ENCODE peak calls at places on chromosome 13, in six cellular contexts. F is testis; R is stimulated activated CD8-positive, alpha-beta memory T cell treated with anti-CD3 and anti-CD28 coated beads, Interleukin-4, amount 100 ng/mL, for 24 hours; N is head of caudate nucleus; D is HCEC 1CT; C is HT1080. G is an unnamed sample.

GRCh38 chr13:44373601-44374347 is at the start of gene SERP2:
- DNase-seq in R (no peak), D (no peak), C (no peak), N (peak), F (peak), G (no peak)

GRCh38 chr13:35838356-35838755 is 292.8 kb downstream of the DCLK1 start:
- DNase-seq in F (no peak), N (no peak), R (no peak), C (peak), D (no peak), G (no peak)

GRCh38 chr13:71864094-71864980 is 2.7 kb downstream of the DACH1 start:
- DNase-seq in D (no peak), F (peak), C (no peak), R (no peak), N (peak), G (no peak)

GRCh38 chr13:26710166-26710565 is 50.4 kb downstream of the GPR12 start:
- DNase-seq in F (no peak), R (no peak), D (no peak), C (no peak), N (no peak), G (no peak)

GRCh38 chr13:100517706-100518105 is 70.9 kb downstream of the GGACT start:
- DNase-seq in R (no peak), F (no peak), C (no peak), N (no peak), D (no peak), G (no peak)

GRCh38 chr13:50678464-50679162 is 164.9 kb downstream of the DLEU7 start:
- DNase-seq in C (peak), F (peak), D (peak), N (no peak), R (no peak), G (no peak)

GRCh38 chr13:36224730-36225129 is 10.4 kb upstream of the SOHLH2 start:
- DNase-seq in R (no peak), F (no peak), C (no peak), D (no peak), N (no peak), G (no peak)

GRCh38 chr13:110245421-110245899 is 61.5 kb downstream of the COL4A1 start:
- DNase-seq in N (no peak), R (no peak), D (peak), F (no peak), C (no peak), G (no peak)

GRCh38 chr13:97337985-97338384 is 96.0 kb upstream of the RAP2A start:
- DNase-seq in N (no peak), D (no peak), F (no peak), R (no peak), C (no peak), G (no peak)

GRCh38 chr13:33328691-33329090 is 43.1 kb upstream of the STARD13 start:
- DNase-seq in F (no peak), D (no peak), R (no peak), C (no peak), N (no peak), G (no peak)

GRCh38 chr13:42633495-42633894 is 59.5 kb downstream of the TNFSF11 start:
- DNase-seq in F (no peak), R (no peak), C (peak), N (no peak), D (no peak), G (no peak)

GRCh38 chr13:29745704-29746103 is 104.7 kb downstream of the UBL3 start:
- DNase-seq in R (no peak), C (no peak), N (no peak), D (no peak), F (no peak), G (no peak)

GRCh38 chr13:76024151-76024550 is 388.0 kb downstream of the LMO7 start:
- DNase-seq in C (no peak), R (no peak), D (no peak), N (no peak), F (no peak), G (no peak)

GRCh38 chr13:81171065-81171647 is 830.2 kb upstream of the SPRY2 start:
- DNase-seq in D (peak), R (no peak), N (no peak), C (peak), F (no peak), G (no peak)